ENCODE peak calls at places on chromosomes 2 and 18, in four cellular contexts. One of them, this sample, is unnamed.

GRCh38 chr2:159849160-159849813 is 51.3 kb upstream of the CD302 start:
- DNase-seq in H1: no peak
- DNase-seq in mesendoderm: no peak
- DNase-seq in H9: no peak
- DNase-seq in this sample: no peak

GRCh38 chr2:227160164-227160563 is 3.8 kb downstream of the COL4A4 start:
- DNase-seq in H1: no peak
- DNase-seq in mesendoderm: no peak
- DNase-seq in H9: no peak
- DNase-seq in this sample: no peak

GRCh38 chr2:83162421-83162820 is 1296.7 kb downstream of the SUCLG1 start:
- DNase-seq in H1: no peak
- DNase-seq in mesendoderm: no peak
- DNase-seq in H9: no peak
- DNase-seq in this sample: no peak

GRCh38 chr2:235129856-235130255 is 178.0 kb downstream of the SH3BP4 start:
- DNase-seq in H1: no peak
- DNase-seq in mesendoderm: no peak
- DNase-seq in H9: no peak
- DNase-seq in this sample: peak; percentile 46

GRCh38 chr2:108124733-108125132 is 115.0 kb upstream of the SULT1C3 start:
- DNase-seq in H1: no peak
- DNase-seq in mesendoderm: no peak
- DNase-seq in H9: no peak
- DNase-seq in this sample: no peak

GRCh38 chr2:192230864-192231453 is 36.2 kb upstream of the TMEFF2 start:
- DNase-seq in H1: no peak
- DNase-seq in mesendoderm: no peak
- DNase-seq in H9: no peak
- DNase-seq in this sample: no peak

GRCh38 chr2:72147303-72147970 is at the start of gene CYP26B1:
- DNase-seq in H1: no peak
- DNase-seq in mesendoderm: peak; percentile 45
- DNase-seq in H9: peak; percentile 60
- DNase-seq in this sample: no peak

GRCh38 chr2:10297950-10298349 is 4.8 kb upstream of the HPCAL1 start:
- DNase-seq in H1: no peak
- DNase-seq in mesendoderm: peak; percentile 72
- DNase-seq in H9: no peak
- DNase-seq in this sample: peak; percentile 97

GRCh38 chr2:181596556-181596955 is 60.3 kb downstream of the CERKL start:
- DNase-seq in H1: no peak
- DNase-seq in mesendoderm: no peak
- DNase-seq in H9: no peak
- DNase-seq in this sample: no peak

GRCh38 chr2:237673130-237673921 is 45.9 kb downstream of the LRRFIP1 start:
- DNase-seq in H1: no peak
- DNase-seq in mesendoderm: peak; percentile 83
- DNase-seq in H9: peak; percentile 65
- DNase-seq in this sample: peak; percentile 75

GRCh38 chr2:23449831-23450331 is 64.9 kb downstream of the KLHL29 start:
- DNase-seq in H1: no peak
- DNase-seq in mesendoderm: no peak
- DNase-seq in H9: no peak
- DNase-seq in this sample: no peak

GRCh38 chr2:241489733-241490443 is 18.5 kb downstream of the STK25 start:
- DNase-seq in H1: no peak
- DNase-seq in mesendoderm: no peak
- DNase-seq in H9: no peak
- DNase-seq in this sample: no peak

GRCh38 chr2:170031288-170031687 is 146.7 kb upstream of the MYO3B start:
- DNase-seq in H1: no peak
- DNase-seq in mesendoderm: no peak
- DNase-seq in H9: no peak
- DNase-seq in this sample: no peak

GRCh38 chr2:187851955-187852624 is 297.9 kb upstream of the TFPI start:
- DNase-seq in H1: no peak
- DNase-seq in mesendoderm: no peak
- DNase-seq in H9: no peak
- DNase-seq in this sample: no peak

GRCh38 chr2:30147196-30147714 is 448 bp downstream of the YPEL5 start:
- DNase-seq in H1: no peak
- DNase-seq in mesendoderm: no peak
- DNase-seq in H9: no peak
- DNase-seq in this sample: no peak

GRCh38 chr2:37344453-37345361 is at the start of gene QPCT:
- DNase-seq in H1: no peak
- DNase-seq in mesendoderm: peak; percentile 62
- DNase-seq in H9: no peak
- DNase-seq in this sample: peak; percentile 44

GRCh38 chr18:24659837-24660720 is 199.6 kb downstream of the HRH4 start:
- DNase-seq in H1: no peak
- DNase-seq in mesendoderm: no peak
- DNase-seq in H9: no peak
- DNase-seq in this sample: peak; percentile 18

DNA sequence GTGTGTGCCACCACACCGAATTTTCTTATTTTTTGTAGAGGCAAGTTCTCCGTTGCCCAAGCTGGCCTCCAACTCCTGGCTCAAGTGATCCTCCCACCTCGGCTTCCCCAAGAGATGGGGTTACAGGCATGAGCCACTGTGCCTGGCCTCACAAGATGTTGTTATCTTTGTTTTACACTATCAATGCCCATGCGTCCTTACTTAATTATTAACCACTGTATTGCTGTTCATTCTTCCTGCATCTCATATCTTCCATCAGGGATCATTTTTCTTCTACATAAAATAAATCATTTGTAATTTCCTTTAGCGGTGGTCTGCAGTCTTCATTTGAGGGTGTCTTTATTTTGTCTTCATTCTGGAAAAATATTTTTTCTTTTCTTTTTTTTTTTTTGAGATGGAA is 182.0 kb downstream of the TGIF1 start:
- DNase-seq in H1: no peak
- DNase-seq in mesendoderm: no peak
- DNase-seq in H9: no peak
- DNase-seq in this sample: no peak
- H3K56ac ChIP-seq in H1: no peak overlapping the region
- H3K56ac ChIP-seq in mesendoderm: no peak overlapping the region
- H3K56ac ChIP-seq in H9: no peak overlapping the region
- H3K56ac ChIP-seq in this sample: no peak overlapping the region

GRCh38 chr18:69647695-69648094 is 247.0 kb downstream of the DOK6 start:
- DNase-seq in H1: no peak
- DNase-seq in mesendoderm: no peak
- DNase-seq in H9: no peak
- DNase-seq in this sample: no peak

GRCh38 chr18:69649678-69650077 is 249.0 kb downstream of the DOK6 start:
- DNase-seq in H1: no peak
- DNase-seq in mesendoderm: no peak
- DNase-seq in H9: no peak
- DNase-seq in this sample: no peak

GRCh38 chr18:69655816-69656215 is 255.1 kb downstream of the DOK6 start:
- DNase-seq in H1: no peak
- DNase-seq in mesendoderm: no peak
- DNase-seq in H9: no peak
- DNase-seq in this sample: no peak

GRCh38 chr18:69648486-69648885 is 247.8 kb downstream of the DOK6 start:
- DNase-seq in H1: no peak
- DNase-seq in mesendoderm: no peak
- DNase-seq in H9: no peak
- DNase-seq in this sample: no peak

DNA sequence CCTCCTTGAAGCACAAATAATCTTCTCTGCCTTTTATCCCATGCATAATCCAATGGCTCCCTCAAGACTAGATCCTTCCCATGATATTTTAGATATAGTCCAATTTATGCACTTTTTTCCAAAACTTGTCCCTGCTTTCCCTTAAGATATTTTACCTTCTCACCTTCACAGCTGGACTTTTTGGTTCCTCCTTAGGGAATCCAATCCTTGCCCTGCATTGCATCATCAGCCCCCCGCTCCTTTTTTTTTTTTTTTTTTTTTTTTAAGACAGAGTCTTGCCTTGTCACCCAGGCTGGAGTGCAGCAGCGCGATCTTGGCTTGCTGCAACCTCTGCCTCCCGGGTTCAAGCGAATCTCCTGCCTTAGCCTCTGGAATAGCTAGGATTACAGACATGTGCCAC is 250.6 kb downstream of the DOK6 start:
- DNase-seq in H1: no peak
- DNase-seq in mesendoderm: no peak
- DNase-seq in H9: no peak
- DNase-seq in this sample: no peak
- H3K56ac ChIP-seq in H1: no peak overlapping the region
- H3K56ac ChIP-seq in mesendoderm: no peak overlapping the region
- H3K56ac ChIP-seq in H9: no peak overlapping the region
- H3K56ac ChIP-seq in this sample: no peak overlapping the region

GRCh38 chr2:239675856-239676715 is 275.3 kb upstream of the HDAC4 start:
- DNase-seq in H1: no peak
- DNase-seq in mesendoderm: no peak
- DNase-seq in H9: peak; percentile 27
- DNase-seq in this sample: no peak

GRCh38 chr2:239673641-239674040 is 272.8 kb upstream of the HDAC4 start:
- DNase-seq in H1: no peak
- DNase-seq in mesendoderm: no peak
- DNase-seq in H9: no peak
- DNase-seq in this sample: no peak

GRCh38 chr2:239674981-239675855 is 274.4 kb upstream of the HDAC4 start:
- DNase-seq in H1: no peak
- DNase-seq in mesendoderm: no peak
- DNase-seq in H9: peak; percentile 10
- DNase-seq in this sample: no peak

GRCh38 chr2:239671916-239672849 is 271.4 kb upstream of the HDAC4 start:
- DNase-seq in H1: no peak
- DNase-seq in mesendoderm: no peak
- DNase-seq in H9: no peak
- DNase-seq in this sample: no peak

GRCh38 chr2:239674101-239674980 is 273.5 kb upstream of the HDAC4 start:
- DNase-seq in H1: no peak
- DNase-seq in mesendoderm: no peak
- DNase-seq in H9: peak; percentile 20
- DNase-seq in this sample: no peak
- H3K56ac ChIP-seq in H1: no peak overlapping the region
- H3K56ac ChIP-seq in mesendoderm: no peak overlapping the region
- H3K56ac ChIP-seq in H9: no peak overlapping the region
- H3K56ac ChIP-seq in this sample: no peak overlapping the region

GRCh38 chr2:179435021-179435420 is 170.4 kb upstream of the SESTD1 start:
- DNase-seq in H1: no peak
- DNase-seq in mesendoderm: no peak
- DNase-seq in H9: no peak
- DNase-seq in this sample: no peak
- H3K56ac ChIP-seq in H1: no peak overlapping the region
- H3K56ac ChIP-seq in mesendoderm: no peak overlapping the region
- H3K56ac ChIP-seq in H9: no peak overlapping the region
- H3K56ac ChIP-seq in this sample: no peak overlapping the region

DNA sequence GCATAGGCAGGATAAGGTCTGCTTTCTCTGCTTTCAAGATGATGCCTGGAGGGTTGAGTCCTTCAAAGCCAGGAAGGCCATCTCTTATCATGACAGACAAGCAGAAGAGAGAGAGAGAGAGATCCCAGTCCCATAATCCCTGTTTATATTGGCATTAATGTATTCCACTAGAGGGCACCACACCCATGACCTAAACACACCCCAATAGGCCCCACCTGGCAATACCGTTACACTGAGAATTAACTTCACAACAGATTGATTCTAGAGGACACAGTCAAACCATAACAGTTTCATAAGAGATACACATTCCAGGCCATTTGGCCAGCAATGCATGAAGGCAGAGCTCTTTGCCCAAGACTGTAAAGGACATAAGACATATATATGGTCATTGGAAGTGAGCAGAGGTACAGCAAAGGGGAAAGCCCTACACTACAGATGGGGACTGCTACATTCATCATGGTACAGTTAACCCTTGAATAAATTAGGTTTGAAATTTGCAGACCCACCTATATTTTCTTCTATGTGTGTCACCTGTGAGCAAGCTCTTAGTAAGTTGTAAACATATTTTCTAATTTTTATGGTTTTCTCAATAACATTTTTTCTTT is 1516.1 kb downstream of the RPIA start:
- DNase-seq in H1: no peak
- DNase-seq in mesendoderm: peak; percentile 66
- DNase-seq in H9: no peak
- DNase-seq in this sample: no peak
- H3K56ac ChIP-seq in H1: no peak overlapping the region
- H3K56ac ChIP-seq in mesendoderm: no peak overlapping the region
- H3K56ac ChIP-seq in H9: no peak overlapping the region
- H3K56ac ChIP-seq in this sample: no peak overlapping the region

GRCh38 chr2:66660804-66661203 is 225.9 kb downstream of the MEIS1 start:
- DNase-seq in H1: no peak
- DNase-seq in mesendoderm: no peak
- DNase-seq in H9: no peak
- DNase-seq in this sample: no peak
- H3K56ac ChIP-seq in H1: no peak overlapping the region
- H3K56ac ChIP-seq in mesendoderm: no peak overlapping the region
- H3K56ac ChIP-seq in H9: no peak overlapping the region
- H3K56ac ChIP-seq in this sample: no peak overlapping the region

GRCh38 chr2:137535897-137536296 is 428.4 kb upstream of the HNMT start:
- DNase-seq in H1: no peak
- DNase-seq in mesendoderm: no peak
- DNase-seq in H9: no peak
- DNase-seq in this sample: no peak
- H3K56ac ChIP-seq in H1: no peak overlapping the region
- H3K56ac ChIP-seq in mesendoderm: no peak overlapping the region
- H3K56ac ChIP-seq in H9: no peak overlapping the region
- H3K56ac ChIP-seq in this sample: no peak overlapping the region